ENCODE peak calls at places on chromosome 9, in five cellular contexts. E is T-helper 1 cell, H is T-cell, X is cardiac muscle cell, O is T1000. K is an unnamed sample.

GRCh38 chr9:111839387-111839786 is 44.6 kb upstream of the SHOC1 start:
- DNase-seq in E (peak; percentile 6), H (no peak), X (no peak), O (no peak), K (no peak)

GRCh38 chr9:29945012-29945411 is 2371.7 kb upstream of the C9orf72 start:
- DNase-seq in E (no peak), H (no peak), X (no peak), O (no peak), K (no peak)

GRCh38 chr9:2599896-2600295 is 21.7 kb upstream of the VLDLR start:
- DNase-seq in E (no peak), H (no peak), X (no peak), O (no peak), K (no peak)

GRCh38 chr9:134332841-134333233 is 6.6 kb downstream of the RXRA start:
- DNase-seq in E (no peak), H (no peak), X (no peak), O (no peak), K (no peak)

GRCh38 chr9:107488400-107489143 is 997 bp downstream of the KLF4 start:
- DNase-seq in E (peak; percentile 21), H (no peak), X (peak; percentile 37), O (peak; percentile 31), K (no peak)

GRCh38 chr9:134629586-134630392 is 11.8 kb upstream of the COL5A1 start:
- DNase-seq in E (no peak), H (no peak), X (no peak), O (no peak), K (no peak)

GRCh38 chr9:33202552-33203300 is 35.6 kb upstream of the B4GALT1 start:
- DNase-seq in E (peak; percentile 70), H (peak; percentile 9), X (no peak), O (no peak), K (peak; percentile 27)

GRCh38 chr9:38017149-38017884 is 51.7 kb downstream of the SHB start:
- DNase-seq in E (no peak), H (no peak), X (peak; percentile 64), O (peak; percentile 22), K (no peak)

GRCh38 chr9:115301581-115301980 is 183.6 kb upstream of the TNC start:
- DNase-seq in E (no peak), H (no peak), X (peak; percentile 16), O (no peak), K (no peak)

GRCh38 chr9:129572517-129572916 is 48.4 kb downstream of the C9orf50 start:
- DNase-seq in E (no peak), H (no peak), X (no peak), O (no peak), K (no peak)

GRCh38 chr9:33860200-33860871 is 43.4 kb downstream of the UBE2R2 start:
- DNase-seq in E (no peak), H (no peak), X (no peak), O (no peak), K (no peak)

GRCh38 chr9:126496781-126497667 is 116.7 kb upstream of the LMX1B start:
- DNase-seq in E (no peak), H (no peak), X (no peak), O (no peak), K (no peak)

GRCh38 chr9:90303653-90304052 is 339.0 kb downstream of the DIRAS2 start:
- DNase-seq in E (no peak), H (no peak), X (no peak), O (no peak), K (no peak)

GRCh38 chr9:3282365-3282764 is 243.4 kb downstream of the RFX3 start:
- DNase-seq in E (no peak), H (no peak), X (peak; percentile 14), O (no peak), K (no peak)

GRCh38 chr9:125649315-125649714 is 57.7 kb downstream of the MAPKAP1 start:
- DNase-seq in E (no peak), H (no peak), X (no peak), O (no peak), K (no peak)

GRCh38 chr9:35293381-35293780 is 131.6 kb downstream of the UNC13B start:
- DNase-seq in E (no peak), H (no peak), X (no peak), O (no peak), K (no peak)